ENCODE peak calls at places on chromosomes 16 and 17, in four cellular contexts. T is A549, S is WTC11, W is K562. A is an unnamed sample.

GRCh38 chr17:75077490-75078096 is 10.2 kb upstream of the SLC16A5 start:
- DNase-seq in S (peak; percentile 51), W (no peak), T (no peak), A (no peak)

GRCh38 chr16:81708459-81709368 is 70.4 kb upstream of the PLCG2 start:
- DNase-seq in S (no peak), W (no peak), T (peak; percentile 63), A (no peak)

GRCh38 chr17:45785373-45786193 is 1.5 kb downstream of the CRHR1 start:
- DNase-seq in S (peak; percentile 38), W (no peak), T (no peak), A (no peak)

GRCh38 chr16:87602005-87602790 is at the start of gene JPH3:
- DNase-seq in W (peak; percentile 73), S (peak; percentile 78), T (no peak), A (no peak)

GRCh38 chr16:30394603-30395154 is 541 bp upstream of the ZNF48 start:
- DNase-seq in T (no peak), S (no peak), W (no peak), A (no peak)

GRCh38 chr17:6512552-6512951 is 43.8 kb downstream of the PITPNM3 start:
- DNase-seq in S (no peak), T (no peak), W (no peak), A (no peak)

GRCh38 chr17:56144205-56144604 is 9.1 kb upstream of the ANKFN1 start:
- DNase-seq in W (no peak), S (no peak), T (no peak), A (no peak)

GRCh38 chr17:39406951-39407350 is 5.5 kb upstream of the FBXL20 start:
- DNase-seq in T (no peak), W (no peak), S (no peak), A (no peak)

GRCh38 chr17:28717578-28718316 is at the start of gene RAB34:
- DNase-seq in W (no peak), S (peak; percentile 96), T (peak; percentile 73), A (no peak)

GRCh38 chr17:49707246-49707607 is 537 bp downstream of the SLC35B1 start:
- DNase-seq in S (no peak), W (no peak), T (peak; percentile 36), A (no peak)

GRCh38 chr16:89140401-89140800 is 31.1 kb upstream of the CDH15 start:
- DNase-seq in S (no peak), T (no peak), W (no peak), A (no peak)

GRCh38 chr17:33267279-33267790 is 25.8 kb downstream of the ASIC2 start:
- DNase-seq in W (no peak), S (no peak), T (peak; percentile 55), A (no peak)

GRCh38 chr16:53045554-53046250 is 7.0 kb downstream of the CHD9NB start:
- DNase-seq in S (no peak), T (no peak), W (no peak), A (no peak)

GRCh38 chr17:77330602-77331081 is 189.9 kb downstream of the SEC14L1 start:
- DNase-seq in T (no peak), S (peak; percentile 9), W (no peak), A (no peak)

GRCh38 chr17:45128989-45129388 is 3.3 kb downstream of the PLCD3 start:
- DNase-seq in T (no peak), W (no peak), S (no peak), A (no peak)

GRCh38 chr17:17205368-17206148 is 575 bp downstream of the PLD6 start:
- DNase-seq in S (peak; percentile 69), T (peak; percentile 76), W (peak; percentile 67), A (peak; percentile 42)

GRCh38 chr16:4090476-4090875 is 25.8 kb downstream of the ADCY9 start:
- DNase-seq in T (no peak), W (no peak), S (no peak), A (no peak)

GRCh38 chr17:50498021-50498874 is 10.0 kb upstream of the MYCBPAP start:
- DNase-seq in W (no peak), S (no peak), T (no peak), A (no peak)

GRCh38 chr17:46782250-46782953 is 36.1 kb downstream of the WNT3 start:
- DNase-seq in S (peak; percentile 75), W (peak; percentile 79), T (peak; percentile 74), A (peak; percentile 62)

GRCh38 chr17:19003966-19004600 is 481 bp downstream of the FAM83G start:
- DNase-seq in T (peak; percentile 75), W (peak; percentile 75), S (peak; percentile 62), A (peak; percentile 50)

GRCh38 chr17:77644181-77644972 is 314.1 kb upstream of the TNRC6C start:
- DNase-seq in W (no peak), S (no peak), T (no peak), A (no peak)

GRCh38 chr16:8975039-8975438 is 11.3 kb upstream of the USP7 start:
- DNase-seq in W (no peak), S (no peak), T (no peak), A (no peak)

GRCh38 chr16:84690088-84690819 is 9.5 kb upstream of the USP10 start:
- DNase-seq in W (no peak), S (no peak), T (no peak), A (no peak)
- TF ChIP-seq HMGXB4 in W (no peak), S (no peak), T (no peak), A (no peak)

DNA sequence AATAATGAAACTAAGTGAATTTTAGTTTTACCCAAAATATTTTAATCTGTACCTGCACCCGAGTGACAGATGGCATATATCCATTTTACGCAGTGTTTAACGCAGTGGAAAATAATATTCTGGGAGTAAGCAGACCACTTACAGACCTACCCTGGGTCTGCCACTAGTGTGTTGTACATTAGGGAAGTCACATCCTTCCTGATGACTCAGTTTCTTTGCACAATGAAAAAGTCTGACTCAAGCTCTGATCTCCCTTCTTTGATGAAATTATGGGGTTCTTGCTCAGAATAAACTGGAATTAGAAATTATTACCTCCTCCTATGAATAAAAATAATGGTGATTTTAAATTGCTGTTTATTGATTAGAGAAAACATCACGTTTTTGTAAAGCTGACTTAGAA is 123.2 kb upstream of the AXIN2 start:
- DNase-seq in S (no peak), T (no peak), W (no peak), A (no peak)
- TF ChIP-seq HMGXB4 in S (no peak), T (no peak), W (no peak), A (no peak)

GRCh38 chr16:24253192-24253591 is 2.9 kb upstream of the CACNG3 start:
- DNase-seq in T (peak; percentile 45), S (peak; percentile 58), W (peak; percentile 73), A (peak; percentile 47)
- TF ChIP-seq HMGXB4 in T (no peak), S (no peak), W (no peak), A (no peak)

DNA sequence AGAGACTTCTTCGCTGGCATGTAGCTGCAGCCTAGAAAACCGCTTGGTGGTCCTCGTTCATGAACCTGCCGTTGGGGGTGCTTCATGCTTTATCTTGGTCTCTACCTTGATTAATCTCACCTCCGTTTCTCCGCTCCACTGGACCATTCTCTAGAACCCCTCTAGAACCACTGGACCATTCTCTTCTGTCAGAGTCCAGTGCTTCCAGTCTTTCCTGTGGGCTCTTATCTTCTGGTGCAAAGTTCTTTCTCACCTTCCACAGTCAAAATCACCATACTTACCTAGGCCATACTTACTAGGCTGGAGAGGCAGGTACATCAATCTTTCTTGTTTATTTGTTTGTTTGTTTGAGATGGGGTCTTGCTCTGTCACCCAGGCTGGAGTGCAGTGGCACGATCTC is 71.4 kb downstream of the PITPNC1 start:
- DNase-seq in T (no peak), S (no peak), W (no peak), A (no peak)
- TF ChIP-seq HMGXB4 in T (no peak), S (no peak), W (no peak), A (no peak)

GRCh38 chr17:1289695-1290094 is 10.2 kb downstream of the TRARG1 start:
- DNase-seq in T (no peak), W (no peak), S (no peak), A (no peak)

GRCh38 chr17:1299729-1300579 is 20.5 kb downstream of the TRARG1 start:
- DNase-seq in S (no peak), T (no peak), W (no peak), A (no peak)

GRCh38 chr17:1290676-1291075 is 11.2 kb downstream of the TRARG1 start:
- DNase-seq in T (no peak), S (no peak), W (no peak), A (no peak)

GRCh38 chr17:1298616-1299015 is 19.2 kb downstream of the TRARG1 start:
- DNase-seq in S (peak; percentile 68), W (peak; percentile 42), T (no peak), A (no peak)

DNA sequence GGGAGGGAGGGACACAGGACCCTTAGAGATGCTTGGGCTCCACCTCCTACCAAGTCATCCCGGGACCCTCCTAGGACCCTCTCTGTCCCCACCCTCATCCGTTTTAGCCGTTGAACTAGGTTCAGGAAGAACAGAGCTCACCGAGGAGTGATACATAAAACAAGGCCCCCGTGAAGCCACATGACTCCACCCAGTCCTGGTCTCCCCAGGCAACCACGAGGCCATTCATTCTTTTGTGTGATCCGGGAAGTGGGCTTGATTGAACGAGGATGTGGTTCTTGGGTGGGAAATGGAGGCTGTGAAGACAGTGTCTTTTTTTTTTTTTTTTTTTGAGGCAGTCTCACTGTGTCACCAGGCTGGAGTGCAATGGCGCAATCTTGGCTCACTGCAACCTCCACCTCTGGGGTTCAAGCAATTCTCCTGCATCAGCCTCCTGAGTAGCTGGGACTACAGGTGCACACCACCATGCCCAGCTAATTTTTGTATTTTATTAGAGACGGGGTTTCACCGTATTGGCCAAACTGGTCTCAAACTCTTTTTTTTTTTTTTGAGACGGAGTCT is 14.8 kb downstream of the TRARG1 start:
- DNase-seq in W (no peak), T (no peak), S (no peak), A (no peak)
- TF ChIP-seq HMGXB4 in W (no peak), T (no peak), S (no peak), A (no peak)

GRCh38 chr17:79651266-79651665 is 40.4 kb upstream of the RBFOX3 start:
- DNase-seq in S (no peak), W (no peak), T (no peak), A (no peak)
- TF ChIP-seq HMGXB4 in S (no peak), W (no peak), T (no peak), A (no peak)

DNA sequence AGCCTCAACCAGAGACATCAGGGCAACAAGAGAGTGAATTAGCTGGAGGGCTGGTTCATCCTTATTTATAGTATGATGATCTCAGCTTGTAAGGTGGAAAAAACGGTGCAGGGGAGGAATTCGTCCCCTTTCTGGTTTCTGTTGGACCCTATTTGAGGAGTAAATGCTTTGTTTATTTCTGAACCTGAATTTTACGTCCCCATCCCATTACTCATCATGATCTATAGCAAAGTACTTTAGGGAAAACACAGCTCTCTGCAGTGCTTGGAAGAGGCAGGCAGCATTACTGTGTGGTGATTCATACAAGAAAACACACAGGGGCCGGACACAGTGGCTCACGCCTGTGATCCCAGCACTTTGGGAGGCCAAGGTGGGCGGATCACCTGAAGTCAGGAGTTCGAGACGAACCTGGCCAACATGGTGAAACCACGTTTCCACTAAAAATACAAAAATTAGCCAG is 8.0 kb upstream of the VAT1L start:
- DNase-seq in W (no peak), T (peak; percentile 27), S (no peak), A (peak; percentile 46)
- TF ChIP-seq HMGXB4 in W (no peak), T (no peak), S (no peak), A (no peak)

A was measured in HepG2.